ENCODE peak calls at places on chromosome 18, in six cellular contexts. C is heart left ventricle, W is NT2/D1, H is tibial artery, P is ovary, R is colonic mucosa. L is an unnamed sample.
A peak's percentile ranks its signal among the peaks of the same experiment; 100 is the strongest.

GRCh38 chr18:79940814-79941472 is 10.5 kb downstream of the SLC66A2 start:
- DNase-seq in R (peak; percentile 18), W (no peak), P (peak; percentile 22), H (no peak), C (no peak), L (peak; percentile 27)

GRCh38 chr18:21904856-21905255 is 164.3 kb downstream of the MIB1 start:
- DNase-seq in C (no peak), P (peak; percentile 42), H (no peak), R (no peak), W (no peak), L (no peak)

GRCh38 chr18:67770520-67770919 is 254.0 kb upstream of the DSEL start:
- DNase-seq in C (no peak), R (no peak), W (no peak), H (no peak), P (no peak), L (no peak)

GRCh38 chr18:50819727-50820378 is at the start of gene MRO:
- DNase-seq in W (peak; percentile 63), R (peak; percentile 87), H (peak; percentile 85), C (peak; percentile 86), P (peak; percentile 85), L (peak; percentile 88)

GRCh38 chr18:8257851-8258434 is 351.3 kb upstream of the RAB12 start:
- DNase-seq in R (no peak), P (no peak), W (no peak), H (no peak), C (no peak), L (no peak)

GRCh38 chr18:27839141-27839540 is 337.8 kb downstream of the CDH2 start:
- DNase-seq in C (no peak), P (no peak), H (no peak), R (no peak), W (no peak), L (no peak)

GRCh38 chr18:4203525-4203924 is 251.6 kb downstream of the DLGAP1 start:
- DNase-seq in H (no peak), P (no peak), C (no peak), W (no peak), R (no peak), L (no peak)

GRCh38 chr18:62386616-62387015 is 61.5 kb downstream of the TNFRSF11A start:
- DNase-seq in P (no peak), R (no peak), C (no peak), W (no peak), H (no peak), L (no peak)

GRCh38 chr18:42024131-42024530 is 69.1 kb downstream of the PIK3C3 start:
- DNase-seq in P (no peak), R (no peak), W (no peak), H (no peak), C (no peak), L (no peak)

GRCh38 chr18:11520536-11520935 is 88.9 kb upstream of the SLC35G4 start:
- DNase-seq in P (no peak), C (no peak), W (no peak), R (no peak), H (no peak), L (no peak)

GRCh38 chr18:53541924-53542323 is 682.5 kb downstream of the MBD2 start:
- DNase-seq in C (no peak), P (no peak), R (no peak), W (no peak), H (no peak), L (no peak)

GRCh38 chr18:12278765-12279682 is 24.9 kb downstream of the CIDEA start:
- DNase-seq in P (peak; percentile 88), R (peak; percentile 53), H (peak; percentile 90), W (peak; percentile 61), C (peak; percentile 90), L (peak; percentile 96)

GRCh38 chr18:3380384-3380961 is 69.5 kb upstream of the TGIF1 start:
- DNase-seq in W (no peak), H (peak; percentile 36), R (no peak), P (no peak), C (no peak), L (no peak)

GRCh38 chr18:78526275-78526674 is 453.3 kb upstream of the SALL3 start:
- DNase-seq in C (no peak), W (no peak), P (no peak), R (no peak), H (no peak), L (no peak)

GRCh38 chr18:67771271-67771670 is 254.8 kb upstream of the DSEL start:
- DNase-seq in R (no peak), H (no peak), C (no peak), P (no peak), W (no peak), L (no peak)

GRCh38 chr18:29383311-29384273 is 1206.7 kb upstream of the CDH2 start:
- DNase-seq in H (no peak), C (no peak), R (no peak), P (no peak), W (no peak), L (no peak)

GRCh38 chr18:45837283-45838070 is 12.0 kb downstream of the SIGLEC15 start:
- DNase-seq in R (peak; percentile 50), H (no peak), C (peak; percentile 38), P (no peak), W (peak; percentile 42), L (peak; percentile 83)

GRCh38 chr18:8468911-8469310 is 140.3 kb upstream of the RAB12 start:
- DNase-seq in W (no peak), C (no peak), P (no peak), H (no peak), R (no peak), L (no peak)

GRCh38 chr18:3612315-3612714 is 162.3 kb downstream of the TGIF1 start:
- DNase-seq in C (peak; percentile 5), W (no peak), R (no peak), P (no peak), H (no peak), L (no peak)

GRCh38 chr18:79781331-79781941 is 16.3 kb upstream of the KCNG2 start:
- DNase-seq in W (no peak), R (no peak), C (peak; percentile 9), H (no peak), P (no peak), L (peak; percentile 15)

GRCh38 chr18:49340446-49340845 is 120.0 kb downstream of the DYM start:
- DNase-seq in W (no peak), H (no peak), R (no peak), C (no peak), P (no peak), L (no peak)

GRCh38 chr18:79916546-79917350 is 34.7 kb downstream of the SLC66A2 start:
- DNase-seq in P (peak; percentile 9), W (no peak), H (peak; percentile 7), C (peak; percentile 13), R (no peak), L (peak; percentile 65)

GRCh38 chr18:37261246-37261927 is 304.2 kb downstream of the CELF4 start:
- DNase-seq in R (no peak), H (no peak), P (no peak), C (no peak), W (no peak), L (no peak)

GRCh38 chr18:53817976-53818950 is 406.2 kb downstream of the MBD2 start:
- DNase-seq in R (no peak), P (no peak), C (no peak), W (no peak), H (no peak), L (no peak)

GRCh38 chr18:12079504-12080237 is 14.0 kb upstream of the ANKRD62 start:
- DNase-seq in P (peak; percentile 52), W (no peak), R (no peak), C (no peak), H (no peak), L (no peak)

DNA sequence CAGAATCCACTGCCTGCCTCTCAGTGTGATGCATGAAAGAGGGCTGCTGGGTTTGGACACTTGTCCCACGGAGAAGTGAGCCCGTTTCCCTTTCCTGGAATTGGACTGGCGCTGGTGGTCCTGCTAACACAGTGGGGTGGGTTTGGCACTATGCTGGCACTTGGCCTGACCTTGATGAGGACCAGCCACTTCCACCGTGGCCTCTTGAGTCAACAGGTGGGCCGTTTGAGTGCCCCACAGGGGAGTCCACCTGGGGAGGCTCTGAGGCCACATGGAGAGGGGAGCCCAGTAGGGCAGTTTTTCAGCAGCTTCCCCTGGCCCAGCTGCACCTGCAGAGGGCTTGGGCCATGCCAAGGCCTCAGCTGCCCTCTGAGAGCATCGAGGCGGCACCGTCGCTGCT is 56.5 kb downstream of the MBP start:
- DNase-seq in H (no peak), W (no peak), C (no peak), P (no peak), R (no peak), L (no peak)
- H3K4me1 ChIP-seq in H (peaks cover 16% of the 10 kb centered on the region), W (peaks cover 6% of the 10 kb centered on the region), C (peaks cover 37% of the 10 kb centered on the region), P (peaks cover 6% of the 10 kb centered on the region), R (no peaks in the 10 kb centered on the region), L (no peaks in the 10 kb centered on the region)

GRCh38 chr18:75223687-75224347 is 13.2 kb downstream of the TSHZ1 start:
- DNase-seq in W (no peak), C (no peak), R (no peak), H (no peak), P (no peak), L (no peak)
- H3K4me1 ChIP-seq in W (no peaks in the 10 kb centered on the region), C (peaks cover 67% of the 10 kb centered on the region), R (peaks cover 10% of the 10 kb centered on the region), H (peaks cover 26% of the 10 kb centered on the region), P (peaks cover 26% of the 10 kb centered on the region), L (no peaks in the 10 kb centered on the region)

GRCh38 chr18:13376298-13376840 is 157.8 kb downstream of the LDLRAD4 start:
- DNase-seq in R (no peak), W (no peak), C (no peak), H (no peak), P (no peak), L (no peak)

GRCh38 chr18:13375302-13376255 is 157.0 kb downstream of the LDLRAD4 start:
- DNase-seq in H (peak; percentile 90), R (no peak), P (peak; percentile 47), C (peak; percentile 63), W (no peak), L (peak; percentile 93)

GRCh38 chr18:13377496-13377895 is 158.9 kb downstream of the LDLRAD4 start:
- DNase-seq in H (no peak), R (no peak), W (no peak), P (no peak), C (no peak), L (no peak)

GRCh38 chr18:13378150-13378549 is 159.6 kb downstream of the LDLRAD4 start:
- DNase-seq in R (no peak), P (no peak), H (no peak), W (no peak), C (no peak), L (no peak)

GRCh38 chr18:13376841-13377351 is 158.3 kb downstream of the LDLRAD4 start:
- DNase-seq in C (no peak), R (no peak), H (no peak), P (no peak), W (no peak), L (no peak)
- H3K4me1 ChIP-seq in C (peaks cover 55% of the 10 kb centered on the region), R (peaks cover 13% of the 10 kb centered on the region), H (peaks cover 59% of the 10 kb centered on the region), P (no peaks in the 10 kb centered on the region), W (peaks cover 3% of the 10 kb centered on the region), L (peaks cover 6% of the 10 kb centered on the region)

GRCh38 chr18:55579471-55579870 is 8.5 kb downstream of the TCF4 start:
- DNase-seq in R (no peak), C (no peak), W (no peak), H (no peak), P (no peak), L (no peak)
- H3K4me1 ChIP-seq in R (no peaks in the 10 kb centered on the region), C (peaks cover 47% of the 10 kb centered on the region), W (no peaks in the 10 kb centered on the region), H (peaks cover 7% of the 10 kb centered on the region), P (no peaks in the 10 kb centered on the region), L (no peaks in the 10 kb centered on the region)

L was measured in aorta.